ENCODE peak calls at places on chromosomes 16 and 17, in four cellular contexts. A is progenitor cell of endocrine pancreas, B is foreskin fibroblast, C is breast epithelium. K is an unnamed sample.

GRCh38 chr16:68892214-68892613 is 48.9 kb downstream of the TANGO6 start:
- DNase-seq in C (no peak), A (no peak), B (no peak), K (no peak)

GRCh38 chr17:68592667-68593330 is 8.4 kb downstream of the FAM20A start:
- DNase-seq in B (peak; percentile 56), C (no peak), A (no peak), K (no peak)

GRCh38 chr17:80254396-80255241 is 6.0 kb upstream of the RNF213 start:
- DNase-seq in C (no peak), B (peak; percentile 92), A (no peak), K (no peak)

GRCh38 chr16:67942200-67942509 is 1.8 kb downstream of the LCAT start:
- DNase-seq in C (no peak), A (peak; percentile 43), B (peak; percentile 64), K (no peak)

GRCh38 chr17:62307196-62307595 is 73.2 kb upstream of the EFCAB3 start:
- DNase-seq in A (no peak), B (no peak), C (no peak), K (no peak)

GRCh38 chr16:58638148-58639036 is 8.8 kb upstream of the CNOT1 start:
- DNase-seq in C (no peak), B (peak; percentile 93), A (no peak), K (no peak)

GRCh38 chr16:53043986-53044571 is 8.6 kb downstream of the CHD9NB start:
- DNase-seq in B (no peak), A (no peak), C (no peak), K (no peak)

GRCh38 chr17:35947156-35947585 is 3.7 kb upstream of the LYZL6 start:
- DNase-seq in C (no peak), A (peak; percentile 46), B (peak; percentile 53), K (no peak)

GRCh38 chr16:57023541-57024249 is 34.3 kb downstream of the NLRC5 start:
- DNase-seq in B (no peak), C (no peak), A (no peak), K (no peak)

GRCh38 chr16:78289844-78290277 is 190.4 kb downstream of the WWOX start:
- DNase-seq in A (no peak), B (no peak), C (no peak), K (no peak)

GRCh38 chr16:48537909-48538745 is 71.9 kb downstream of the N4BP1 start:
- DNase-seq in C (no peak), A (no peak), B (peak; percentile 32), K (no peak)

GRCh38 chr17:29891131-29891530 is 38.9 kb downstream of the SSH2 start:
- DNase-seq in C (no peak), B (no peak), A (no peak), K (no peak)

GRCh38 chr16:13997933-13998332 is 73.2 kb upstream of the MRTFB start:
- DNase-seq in B (no peak), C (no peak), A (no peak), K (no peak)

GRCh38 chr17:60173304-60173807 is 23.6 kb downstream of the CA4 start:
- DNase-seq in A (no peak), B (peak; percentile 52), C (no peak), K (no peak)

DNA sequence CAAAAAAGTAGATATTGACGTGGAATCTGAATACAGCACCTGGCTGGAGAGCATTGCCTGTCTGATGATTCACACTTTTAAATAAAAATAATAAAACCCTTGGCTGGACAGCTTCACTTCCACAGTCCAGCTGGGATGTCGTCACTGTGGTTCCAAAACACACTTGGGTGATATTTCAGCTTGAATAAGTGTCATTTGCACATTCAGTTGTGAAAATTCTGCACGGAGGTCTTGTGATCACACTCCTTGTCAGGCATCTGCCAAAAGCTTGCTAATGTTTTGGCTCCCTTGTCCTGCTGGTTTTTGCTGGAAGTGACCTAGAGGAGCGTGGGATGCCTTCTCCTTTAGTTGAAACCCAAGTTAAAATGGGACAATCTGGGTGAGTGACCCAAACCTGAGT is 60.7 kb downstream of the PCTP start:
- DNase-seq in A (no peak), B (no peak), C (no peak), K (no peak)
- TF ChIP-seq CTCF in A (no peak), B (no peak), C (no peak), K (no peak)

DNA sequence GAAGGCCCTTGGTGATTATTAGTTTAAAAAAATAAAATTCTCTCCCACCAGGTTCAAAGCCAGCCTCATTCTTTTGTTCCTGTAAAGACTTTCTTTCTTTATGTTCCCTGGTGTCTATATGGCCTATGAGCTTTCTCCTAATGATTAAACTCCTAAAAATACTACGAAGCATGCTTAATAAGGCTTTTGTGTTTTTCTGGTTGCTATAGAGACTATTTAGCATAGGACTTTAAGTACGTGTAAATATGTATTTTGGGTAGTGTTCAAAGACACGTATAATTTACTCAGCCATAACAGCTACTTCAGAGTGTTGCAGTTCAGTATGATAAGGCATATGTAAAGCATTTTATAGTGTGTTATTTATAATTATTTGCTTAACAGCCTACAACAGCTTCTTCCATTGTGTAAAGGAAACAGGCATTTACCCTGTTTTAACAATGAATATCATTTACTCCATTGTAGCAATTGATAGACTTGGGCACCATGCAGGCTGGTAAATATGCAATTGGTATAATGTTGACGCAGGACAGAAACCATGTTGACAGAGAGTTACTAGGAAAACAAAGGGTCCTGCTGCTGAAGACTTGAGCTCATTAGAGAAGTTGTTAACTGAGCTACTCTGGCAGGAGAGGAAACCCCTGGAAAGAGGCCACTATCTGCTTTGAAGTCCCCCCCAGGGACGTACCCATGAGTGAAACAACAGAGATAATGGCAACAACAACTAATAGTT is 342.4 kb upstream of the DYNLRB2 start:
- DNase-seq in B (no peak), A (no peak), C (no peak), K (no peak)
- TF ChIP-seq CTCF in B (no peak), A (no peak), C (no peak), K (no peak)

GRCh38 chr16:82078125-82078524 is 43.1 kb downstream of the HSD17B2 start:
- DNase-seq in A (no peak), C (no peak), B (no peak), K (no peak)
- TF ChIP-seq CTCF in A (no peak), C (no peak), B (no peak), K (no peak)

DNA sequence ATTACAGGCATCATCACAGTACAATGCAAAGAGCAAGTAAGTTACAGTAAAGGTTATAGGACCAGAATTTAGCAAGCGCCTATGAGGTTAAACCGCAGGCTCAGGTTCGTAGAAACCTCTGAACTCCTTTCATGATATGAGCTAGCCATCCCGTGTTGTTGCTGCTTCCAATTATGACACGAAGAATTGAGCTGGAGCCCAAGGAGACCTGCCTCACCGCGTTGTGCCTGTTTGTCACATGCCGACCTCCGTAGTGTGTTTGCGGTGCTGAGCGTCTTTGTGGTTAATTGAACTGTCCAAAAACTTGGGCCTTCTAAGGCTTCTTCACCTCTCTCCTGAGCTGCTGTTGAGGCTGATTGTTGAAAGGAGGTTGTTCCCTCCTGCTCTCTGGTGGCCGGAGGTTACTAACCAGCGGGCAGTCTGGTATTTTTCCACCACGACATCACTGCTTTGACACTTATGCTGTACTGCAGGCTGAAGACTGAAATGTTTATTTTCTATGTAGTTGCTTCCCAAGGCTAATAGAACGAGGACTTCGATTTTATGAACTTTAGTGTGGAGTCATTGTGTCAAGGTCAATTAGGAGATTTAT is 67.5 kb downstream of the SEC14L1 start:
- DNase-seq in C (no peak), A (no peak), B (peak; percentile 68), K (no peak)
- TF ChIP-seq CTCF in C (no peak), A (peak; percentile 25), B (peak; percentile 39), K (peak; percentile 32)

DNA sequence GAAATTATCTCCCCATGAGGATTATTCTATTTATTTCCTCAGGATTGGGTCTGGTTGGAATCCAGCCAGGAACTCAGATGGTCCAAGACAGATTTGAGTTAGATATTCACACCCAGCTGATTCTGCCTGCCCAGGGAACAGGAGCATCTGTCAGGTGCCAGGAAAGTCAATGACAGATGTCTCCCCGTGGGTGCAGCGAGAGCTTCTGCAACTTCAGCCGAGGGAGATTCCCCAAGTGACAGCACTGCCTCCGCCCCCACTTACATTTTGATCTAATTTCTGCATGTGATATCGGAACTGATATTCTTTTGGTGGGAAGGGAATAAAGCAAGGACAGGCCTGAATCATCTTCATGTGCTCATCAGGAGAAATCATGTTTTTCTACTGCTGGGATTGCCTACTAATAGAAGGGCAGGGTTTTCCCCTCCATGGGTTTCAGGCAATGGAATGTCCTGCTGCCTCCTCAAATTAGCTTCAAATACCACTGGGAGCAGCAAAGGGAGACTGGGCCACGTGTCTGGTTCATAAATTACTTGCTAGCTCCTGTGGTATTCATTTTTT is 15.7 kb upstream of the DHX8 start:
- DNase-seq in C (no peak), A (no peak), B (peak; percentile 90), K (no peak)
- TF ChIP-seq CTCF in C (no peak), A (no peak), B (no peak), K (no peak)

K was measured in type B pancreatic cell.